ENCODE peak calls at places on chromosome X, in ten cellular contexts. One of them, this sample, is unnamed.

GRCh38 chrX:42804524-42804923 is 26.6 kb upstream of the PPP1R2C start:
- DNase-seq in endodermal cell: no peak
- DNase-seq in brain microvascular endothelial cell: no peak
- DNase-seq in heart right ventricle: no peak
- DNase-seq in uterus: no peak
- DNase-seq in bronchial epithelial cell: no peak
- DNase-seq in NT2/D1: peak; percentile 58
- DNase-seq in vagina: no peak
- DNase-seq in CD8-positive, alpha-beta memory T cell: no peak
- DNase-seq in tibial nerve: no peak
- DNase-seq in this sample: peak; percentile 98

GRCh38 chrX:53048169-53049126 is at the start of gene GPR173:
- DNase-seq in CD8-positive, alpha-beta memory T cell: no peak
- DNase-seq in heart right ventricle: peak; percentile 36
- DNase-seq in bronchial epithelial cell: no peak
- DNase-seq in tibial nerve: peak; percentile 17
- DNase-seq in endodermal cell: peak; percentile 85
- DNase-seq in vagina: no peak
- DNase-seq in uterus: peak; percentile 50
- DNase-seq in brain microvascular endothelial cell: peak; percentile 43
- DNase-seq in NT2/D1: peak; percentile 43
- DNase-seq in this sample: peak; percentile 87

GRCh38 chrX:70988425-70988824 is 57.5 kb upstream of the SLC7A3 start:
- DNase-seq in tibial nerve: no peak
- DNase-seq in endodermal cell: no peak
- DNase-seq in CD8-positive, alpha-beta memory T cell: no peak
- DNase-seq in vagina: no peak
- DNase-seq in heart right ventricle: no peak
- DNase-seq in brain microvascular endothelial cell: no peak
- DNase-seq in bronchial epithelial cell: no peak
- DNase-seq in NT2/D1: no peak
- DNase-seq in uterus: no peak
- DNase-seq in this sample: no peak

GRCh38 chrX:56569378-56570061 is 6.1 kb downstream of the UBQLN2 start:
- DNase-seq in CD8-positive, alpha-beta memory T cell: no peak
- DNase-seq in endodermal cell: no peak
- DNase-seq in brain microvascular endothelial cell: no peak
- DNase-seq in heart right ventricle: no peak
- DNase-seq in tibial nerve: no peak
- DNase-seq in vagina: no peak
- DNase-seq in NT2/D1: no peak
- DNase-seq in bronchial epithelial cell: no peak
- DNase-seq in uterus: no peak
- DNase-seq in this sample: no peak

GRCh38 chrX:103806862-103807474 is 25.1 kb downstream of the RAB9B start:
- DNase-seq in vagina: no peak
- DNase-seq in NT2/D1: no peak
- DNase-seq in uterus: no peak
- DNase-seq in bronchial epithelial cell: no peak
- DNase-seq in tibial nerve: no peak
- DNase-seq in brain microvascular endothelial cell: no peak
- DNase-seq in endodermal cell: no peak
- DNase-seq in CD8-positive, alpha-beta memory T cell: no peak
- DNase-seq in heart right ventricle: no peak
- DNase-seq in this sample: no peak

GRCh38 chrX:46941341-46941740 is 29.1 kb downstream of the JADE3 start:
- DNase-seq in CD8-positive, alpha-beta memory T cell: no peak
- DNase-seq in uterus: no peak
- DNase-seq in vagina: no peak
- DNase-seq in NT2/D1: no peak
- DNase-seq in brain microvascular endothelial cell: no peak
- DNase-seq in bronchial epithelial cell: no peak
- DNase-seq in heart right ventricle: no peak
- DNase-seq in endodermal cell: no peak
- DNase-seq in tibial nerve: no peak
- DNase-seq in this sample: no peak

GRCh38 chrX:19174401-19175025 is 52.2 kb upstream of the ADGRG2 start:
- DNase-seq in uterus: no peak
- DNase-seq in vagina: no peak
- DNase-seq in heart right ventricle: no peak
- DNase-seq in CD8-positive, alpha-beta memory T cell: no peak
- DNase-seq in brain microvascular endothelial cell: peak; percentile 46
- DNase-seq in bronchial epithelial cell: peak; percentile 82
- DNase-seq in tibial nerve: peak; percentile 15
- DNase-seq in NT2/D1: no peak
- DNase-seq in endodermal cell: no peak
- DNase-seq in this sample: no peak

GRCh38 chrX:148893395-148893794 is 393.0 kb downstream of the AFF2 start:
- DNase-seq in vagina: no peak
- DNase-seq in heart right ventricle: no peak
- DNase-seq in endodermal cell: no peak
- DNase-seq in bronchial epithelial cell: no peak
- DNase-seq in uterus: no peak
- DNase-seq in NT2/D1: no peak
- DNase-seq in tibial nerve: no peak
- DNase-seq in CD8-positive, alpha-beta memory T cell: no peak
- DNase-seq in brain microvascular endothelial cell: no peak
- DNase-seq in this sample: no peak

GRCh38 chrX:49884290-49884862 is 5.1 kb downstream of the USP27X start:
- DNase-seq in brain microvascular endothelial cell: peak; percentile 54
- DNase-seq in uterus: peak; percentile 38
- DNase-seq in CD8-positive, alpha-beta memory T cell: peak; percentile 32
- DNase-seq in NT2/D1: peak; percentile 68
- DNase-seq in heart right ventricle: peak; percentile 34
- DNase-seq in bronchial epithelial cell: peak; percentile 39
- DNase-seq in vagina: no peak
- DNase-seq in tibial nerve: peak; percentile 19
- DNase-seq in endodermal cell: peak; percentile 88
- DNase-seq in this sample: peak; percentile 40

GRCh38 chrX:123236868-123237267 is 52.8 kb downstream of the GRIA3 start:
- DNase-seq in heart right ventricle: no peak
- DNase-seq in CD8-positive, alpha-beta memory T cell: no peak
- DNase-seq in brain microvascular endothelial cell: no peak
- DNase-seq in NT2/D1: no peak
- DNase-seq in vagina: no peak
- DNase-seq in uterus: no peak
- DNase-seq in tibial nerve: no peak
- DNase-seq in endodermal cell: no peak
- DNase-seq in bronchial epithelial cell: no peak
- DNase-seq in this sample: no peak

GRCh38 chrX:38192007-38192625 is 28.6 kb downstream of the SRPX start:
- DNase-seq in heart right ventricle: no peak
- DNase-seq in endodermal cell: peak; percentile 65
- DNase-seq in CD8-positive, alpha-beta memory T cell: no peak
- DNase-seq in brain microvascular endothelial cell: no peak
- DNase-seq in bronchial epithelial cell: peak; percentile 27
- DNase-seq in NT2/D1: no peak
- DNase-seq in vagina: no peak
- DNase-seq in tibial nerve: no peak
- DNase-seq in uterus: no peak
- DNase-seq in this sample: peak; percentile 48

GRCh38 chrX:18099745-18100144 is 120.9 kb downstream of the BEND2 start:
- DNase-seq in vagina: no peak
- DNase-seq in uterus: no peak
- DNase-seq in brain microvascular endothelial cell: no peak
- DNase-seq in heart right ventricle: no peak
- DNase-seq in CD8-positive, alpha-beta memory T cell: no peak
- DNase-seq in endodermal cell: no peak
- DNase-seq in NT2/D1: no peak
- DNase-seq in tibial nerve: no peak
- DNase-seq in bronchial epithelial cell: peak; percentile 25
- DNase-seq in this sample: no peak

GRCh38 chrX:72159769-72160168 is 21.8 kb upstream of the PIN4 start:
- DNase-seq in tibial nerve: no peak
- DNase-seq in bronchial epithelial cell: peak; percentile 18
- DNase-seq in NT2/D1: no peak
- DNase-seq in endodermal cell: no peak
- DNase-seq in CD8-positive, alpha-beta memory T cell: no peak
- DNase-seq in heart right ventricle: no peak
- DNase-seq in uterus: no peak
- DNase-seq in brain microvascular endothelial cell: no peak
- DNase-seq in vagina: no peak
- DNase-seq in this sample: no peak

GRCh38 chrX:100926453-100926852 is 2.3 kb downstream of the XKRX start:
- DNase-seq in bronchial epithelial cell: peak; percentile 69
- DNase-seq in brain microvascular endothelial cell: no peak
- DNase-seq in tibial nerve: no peak
- DNase-seq in vagina: no peak
- DNase-seq in CD8-positive, alpha-beta memory T cell: no peak
- DNase-seq in NT2/D1: no peak
- DNase-seq in endodermal cell: no peak
- DNase-seq in uterus: no peak
- DNase-seq in heart right ventricle: no peak
- DNase-seq in this sample: no peak

GRCh38 chrX:139113682-139114081 is 402.2 kb upstream of the FGF13 start:
- DNase-seq in vagina: no peak
- DNase-seq in CD8-positive, alpha-beta memory T cell: no peak
- DNase-seq in tibial nerve: no peak
- DNase-seq in brain microvascular endothelial cell: no peak
- DNase-seq in endodermal cell: no peak
- DNase-seq in bronchial epithelial cell: peak; percentile 17
- DNase-seq in uterus: no peak
- DNase-seq in heart right ventricle: no peak
- DNase-seq in NT2/D1: no peak
- DNase-seq in this sample: no peak

GRCh38 chrX:11791090-11791489 is 33.1 kb downstream of the MSL3 start:
- DNase-seq in tibial nerve: no peak
- DNase-seq in vagina: no peak
- DNase-seq in brain microvascular endothelial cell: no peak
- DNase-seq in NT2/D1: no peak
- DNase-seq in bronchial epithelial cell: no peak
- DNase-seq in uterus: no peak
- DNase-seq in CD8-positive, alpha-beta memory T cell: no peak
- DNase-seq in endodermal cell: no peak
- DNase-seq in heart right ventricle: no peak
- DNase-seq in this sample: no peak

GRCh38 chrX:39733745-39734144 is 364.0 kb downstream of the BCOR start:
- DNase-seq in endodermal cell: no peak
- DNase-seq in heart right ventricle: no peak
- DNase-seq in vagina: no peak
- DNase-seq in uterus: no peak
- DNase-seq in CD8-positive, alpha-beta memory T cell: no peak
- DNase-seq in bronchial epithelial cell: no peak
- DNase-seq in tibial nerve: no peak
- DNase-seq in brain microvascular endothelial cell: no peak
- DNase-seq in NT2/D1: no peak
- DNase-seq in this sample: no peak

GRCh38 chrX:107686792-107687191 is 58.5 kb downstream of the PRPS1 start:
- DNase-seq in bronchial epithelial cell: no peak
- DNase-seq in tibial nerve: no peak
- DNase-seq in endodermal cell: peak; percentile 6
- DNase-seq in CD8-positive, alpha-beta memory T cell: no peak
- DNase-seq in vagina: no peak
- DNase-seq in NT2/D1: no peak
- DNase-seq in uterus: no peak
- DNase-seq in heart right ventricle: no peak
- DNase-seq in brain microvascular endothelial cell: no peak
- DNase-seq in this sample: no peak

GRCh38 chrX:152861116-152861515 is 30.3 kb downstream of the NSDHL start:
- DNase-seq in brain microvascular endothelial cell: no peak
- DNase-seq in vagina: no peak
- DNase-seq in uterus: no peak
- DNase-seq in tibial nerve: no peak
- DNase-seq in endodermal cell: no peak
- DNase-seq in NT2/D1: no peak
- DNase-seq in CD8-positive, alpha-beta memory T cell: no peak
- DNase-seq in bronchial epithelial cell: no peak
- DNase-seq in heart right ventricle: no peak
- DNase-seq in this sample: no peak
- H3K36me3 ChIP-seq in brain microvascular endothelial cell: no peaks in the 10 kb centered on the region
- H3K36me3 ChIP-seq in vagina: no peaks in the 10 kb centered on the region
- H3K36me3 ChIP-seq in uterus: no peaks in the 10 kb centered on the region
- H3K36me3 ChIP-seq in tibial nerve: no peaks in the 10 kb centered on the region
- H3K36me3 ChIP-seq in endodermal cell: peaks cover 36% of the 10 kb centered on the region
- H3K36me3 ChIP-seq in NT2/D1: peaks cover 15% of the 10 kb centered on the region
- H3K36me3 ChIP-seq in CD8-positive, alpha-beta memory T cell: no peaks in the 10 kb centered on the region
- H3K36me3 ChIP-seq in bronchial epithelial cell: peaks cover 8% of the 10 kb centered on the region
- H3K36me3 ChIP-seq in heart right ventricle: no peaks in the 10 kb centered on the region
- H3K36me3 ChIP-seq in this sample: peaks cover 55% of the 10 kb centered on the region

DNA sequence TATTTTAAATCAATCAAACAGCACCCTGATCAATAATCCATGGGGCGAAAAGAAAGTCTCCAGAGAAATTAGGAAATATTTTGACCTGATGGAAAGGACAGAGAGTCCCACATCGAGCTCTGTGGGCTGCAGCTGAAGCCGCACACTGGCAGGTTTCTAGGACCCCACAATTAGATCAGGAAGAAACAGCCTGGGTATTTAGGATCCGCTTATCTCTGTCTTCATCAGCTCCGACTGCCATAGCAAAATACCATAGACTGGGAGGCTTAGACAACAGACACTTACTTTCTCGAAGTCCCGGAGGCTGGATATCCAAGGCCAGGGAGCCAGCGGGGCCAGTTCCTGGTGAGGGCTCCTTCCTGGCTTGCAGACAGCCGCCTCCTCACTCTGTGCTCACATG is 36.4 kb downstream of the CCNQ start:
- DNase-seq in tibial nerve: no peak
- DNase-seq in bronchial epithelial cell: no peak
- DNase-seq in CD8-positive, alpha-beta memory T cell: no peak
- DNase-seq in vagina: no peak
- DNase-seq in brain microvascular endothelial cell: no peak
- DNase-seq in heart right ventricle: no peak
- DNase-seq in uterus: no peak
- DNase-seq in endodermal cell: no peak
- DNase-seq in NT2/D1: no peak
- DNase-seq in this sample: no peak
- H3K36me3 ChIP-seq in tibial nerve: no peaks in the 10 kb centered on the region
- H3K36me3 ChIP-seq in bronchial epithelial cell: no peaks in the 10 kb centered on the region
- H3K36me3 ChIP-seq in CD8-positive, alpha-beta memory T cell: no peaks in the 10 kb centered on the region
- H3K36me3 ChIP-seq in vagina: no peaks in the 10 kb centered on the region
- H3K36me3 ChIP-seq in brain microvascular endothelial cell: no peaks in the 10 kb centered on the region
- H3K36me3 ChIP-seq in heart right ventricle: no peaks in the 10 kb centered on the region
- H3K36me3 ChIP-seq in uterus: no peaks in the 10 kb centered on the region
- H3K36me3 ChIP-seq in endodermal cell: no peaks in the 10 kb centered on the region
- H3K36me3 ChIP-seq in NT2/D1: no peaks in the 10 kb centered on the region
- H3K36me3 ChIP-seq in this sample: no peaks in the 10 kb centered on the region

DNA sequence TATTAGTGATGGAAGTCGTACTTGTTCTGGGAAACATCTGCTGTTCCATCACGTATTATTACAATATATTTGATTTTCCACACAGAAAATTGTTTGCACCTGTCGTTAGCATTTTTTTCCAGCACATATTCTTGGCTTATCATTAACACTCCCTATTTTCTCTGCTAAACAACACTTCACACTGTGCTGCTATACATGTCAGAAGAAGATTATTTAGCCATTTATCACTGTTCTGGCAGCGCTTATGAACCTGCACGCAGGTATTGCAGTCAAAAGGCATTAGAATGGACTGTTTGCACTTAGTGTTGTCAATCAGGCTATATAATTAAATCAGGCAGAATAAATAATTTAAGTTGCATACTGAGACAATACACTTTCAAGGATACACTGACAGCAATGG is 218.6 kb downstream of the CHM start:
- DNase-seq in tibial nerve: no peak
- DNase-seq in CD8-positive, alpha-beta memory T cell: no peak
- DNase-seq in vagina: no peak
- DNase-seq in heart right ventricle: no peak
- DNase-seq in bronchial epithelial cell: no peak
- DNase-seq in endodermal cell: no peak
- DNase-seq in NT2/D1: no peak
- DNase-seq in uterus: no peak
- DNase-seq in brain microvascular endothelial cell: no peak
- DNase-seq in this sample: no peak
- H3K36me3 ChIP-seq in tibial nerve: no peaks in the 10 kb centered on the region
- H3K36me3 ChIP-seq in CD8-positive, alpha-beta memory T cell: no peaks in the 10 kb centered on the region
- H3K36me3 ChIP-seq in vagina: no peaks in the 10 kb centered on the region
- H3K36me3 ChIP-seq in heart right ventricle: no peaks in the 10 kb centered on the region
- H3K36me3 ChIP-seq in bronchial epithelial cell: no peaks in the 10 kb centered on the region
- H3K36me3 ChIP-seq in endodermal cell: no peaks in the 10 kb centered on the region
- H3K36me3 ChIP-seq in NT2/D1: no peaks in the 10 kb centered on the region
- H3K36me3 ChIP-seq in uterus: no peaks in the 10 kb centered on the region
- H3K36me3 ChIP-seq in brain microvascular endothelial cell: no peaks in the 10 kb centered on the region
- H3K36me3 ChIP-seq in this sample: no peaks in the 10 kb centered on the region

GRCh38 chrX:1601768-1602085 is 10.3 kb downstream of the AKAP17A start:
- DNase-seq in CD8-positive, alpha-beta memory T cell: no peak
- DNase-seq in tibial nerve: peak; percentile 5
- DNase-seq in bronchial epithelial cell: no peak
- DNase-seq in heart right ventricle: no peak
- DNase-seq in vagina: no peak
- DNase-seq in brain microvascular endothelial cell: no peak
- DNase-seq in uterus: no peak
- DNase-seq in endodermal cell: no peak
- DNase-seq in NT2/D1: no peak
- DNase-seq in this sample: no peak
- H3K36me3 ChIP-seq in CD8-positive, alpha-beta memory T cell: peaks cover 32% of the 10 kb centered on the region
- H3K36me3 ChIP-seq in tibial nerve: peaks cover 14% of the 10 kb centered on the region
- H3K36me3 ChIP-seq in bronchial epithelial cell: peaks cover 31% of the 10 kb centered on the region
- H3K36me3 ChIP-seq in heart right ventricle: peaks cover 6% of the 10 kb centered on the region
- H3K36me3 ChIP-seq in vagina: peaks cover 68% of the 10 kb centered on the region
- H3K36me3 ChIP-seq in brain microvascular endothelial cell: peaks cover 60% of the 10 kb centered on the region
- H3K36me3 ChIP-seq in uterus: no peaks in the 10 kb centered on the region
- H3K36me3 ChIP-seq in endodermal cell: peaks cover 42% of the 10 kb centered on the region
- H3K36me3 ChIP-seq in NT2/D1: peaks cover 76% of the 10 kb centered on the region
- H3K36me3 ChIP-seq in this sample: peaks cover 60% of the 10 kb centered on the region

This sample was measured in HAP-1.